ENCODE peak calls at places on chromosome 21, in four cellular contexts. Q, X, Y and A are unnamed samples.

GRCh38 chr21:45151484-45152115 is 77.2 kb downstream of the ADARB1 start:
- DNase-seq in Q (no peak), X (no peak), Y (no peak), A (no peak)

GRCh38 chr21:35658242-35658641 is 402.1 kb downstream of the SETD4 start:
- DNase-seq in Q (no peak), X (no peak), Y (no peak), A (no peak)

GRCh38 chr21:16455526-16455925 is 725.7 kb downstream of the USP25 start:
- DNase-seq in Q (no peak), X (no peak), Y (no peak), A (no peak)

GRCh38 chr21:34351786-34352241 is 12.0 kb upstream of the KCNE2 start:
- DNase-seq in Q (no peak), X (no peak), Y (peak), A (peak)

GRCh38 chr21:45372732-45373355 is 32.1 kb upstream of the COL18A1 start:
- DNase-seq in Q (peak), X (peak), Y (no peak), A (peak)

GRCh38 chr21:34229361-34229760 is 134.4 kb upstream of the KCNE2 start:
- DNase-seq in Q (no peak), X (no peak), Y (no peak), A (no peak)

GRCh38 chr21:46116189-46116845 is 18.4 kb downstream of the COL6A2 start:
- DNase-seq in Q (no peak), X (peak), Y (peak), A (peak)

GRCh38 chr21:40054403-40054802 is 187.2 kb downstream of the PCP4 start:
- DNase-seq in Q (no peak), X (peak), Y (no peak), A (no peak)

GRCh38 chr21:43370091-43370658 is 56.8 kb downstream of the SIK1 start:
- DNase-seq in Q (no peak), X (no peak), Y (no peak), A (no peak)

GRCh38 chr21:24369751-24370150 is 1237.5 kb downstream of the MRPL39 start:
- DNase-seq in Q (no peak), X (no peak), Y (no peak), A (no peak)

GRCh38 chr21:16117851-16118592 is 388.2 kb downstream of the USP25 start:
- DNase-seq in Q (no peak), X (no peak), Y (no peak), A (no peak)

GRCh38 chr21:46295177-46295711 is 9.1 kb downstream of the YBEY start:
- DNase-seq in Q (peak), X (no peak), Y (peak), A (peak)

GRCh38 chr21:28714795-28715464 is 277.7 kb downstream of the LTN1 start:
- DNase-seq in Q (no peak), X (no peak), Y (no peak), A (no peak)

GRCh38 chr21:39313042-39313456 is 383 bp downstream of the BRWD1 start:
- DNase-seq in Q (peak), X (no peak), Y (no peak), A (peak)

GRCh38 chr21:34992736-34993135 is 56.4 kb downstream of the RUNX1 start:
- DNase-seq in Q (peak), X (no peak), Y (no peak), A (no peak)

GRCh38 chr21:36854391-36854790 is 112.1 kb downstream of the HLCS start:
- DNase-seq in Q (no peak), X (no peak), Y (peak), A (no peak)

GRCh38 chr21:46118871-46119564 is 21.1 kb downstream of the COL6A2 start:
- DNase-seq in Q (peak), X (peak), Y (peak), A (peak)

GRCh38 chr21:27201197-27201596 is 234.3 kb upstream of the ADAMTS5 start:
- DNase-seq in Q (no peak), X (no peak), Y (no peak), A (no peak)

DNA sequence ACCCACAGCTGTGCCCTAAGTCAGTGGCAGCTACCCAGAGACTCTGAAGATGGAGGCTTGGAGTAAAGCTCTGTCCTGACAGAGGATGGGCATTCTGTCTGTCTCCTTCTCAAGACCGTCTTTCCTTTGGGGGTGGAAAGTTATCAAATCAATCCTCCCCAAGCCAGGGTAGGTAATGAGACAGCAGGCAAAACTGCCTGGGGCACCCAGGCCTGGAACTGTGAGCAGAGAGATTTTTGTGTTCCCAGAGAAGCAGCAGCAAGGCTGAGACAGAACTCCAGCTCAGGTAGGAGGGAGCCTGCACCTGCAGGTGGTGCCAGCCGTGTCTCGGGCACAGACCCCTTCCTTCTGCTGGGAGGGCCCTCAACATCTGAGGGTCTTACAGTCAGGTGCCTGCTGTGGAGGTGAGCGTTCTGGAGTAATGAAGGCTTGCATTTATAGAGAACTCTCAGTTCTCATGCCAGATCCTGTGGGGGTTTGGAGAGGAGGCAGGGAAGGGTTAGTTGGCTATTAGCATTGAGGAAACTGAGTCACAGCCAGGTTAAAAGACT is 95.6 kb downstream of the RIPK4 start:
- DNase-seq in Q (no peak), X (no peak), Y (no peak), A (no peak)
- H3K4me3 ChIP-seq in Q (no peak), X (no peak), Y (no peak), A (no peak)

GRCh38 chr21:42193131-42193671 is 25.7 kb upstream of the ABCG1 start:
- DNase-seq in Q (no peak), X (no peak), Y (no peak), A (no peak)
- H3K4me3 ChIP-seq in Q (no peak), X (no peak), Y (no peak), A (no peak)

DNA sequence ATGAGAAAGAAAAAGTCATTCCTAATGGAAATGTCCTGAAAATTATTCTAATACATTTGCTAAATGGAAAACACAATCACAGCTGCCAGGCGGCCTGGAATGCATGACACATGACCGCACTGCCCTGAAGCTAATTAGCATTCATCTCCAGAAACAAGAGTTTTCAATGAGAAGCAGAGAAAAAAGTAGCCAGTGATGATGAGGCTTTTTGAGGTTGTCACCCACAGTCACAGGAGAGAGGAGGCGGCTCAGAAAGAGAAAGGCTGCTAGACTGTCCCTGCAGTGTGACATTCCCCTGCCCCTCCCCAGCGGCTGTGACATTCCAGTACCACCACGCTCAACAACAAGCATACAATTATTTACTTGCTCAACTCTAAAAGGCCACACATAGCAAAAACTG is 122.9 kb upstream of the KRTAP19-8 start:
- DNase-seq in Q (no peak), X (no peak), Y (peak), A (no peak)
- H3K4me3 ChIP-seq in Q (no peak), X (no peak), Y (peak), A (no peak)

GRCh38 chr21:33024278-33025103 is 1.2 kb upstream of the OLIG2 start:
- DNase-seq in Q (no peak), X (no peak), Y (peak), A (no peak)

GRCh38 chr21:33026878-33027400 is 1.2 kb downstream of the OLIG2 start:
- DNase-seq in Q (no peak), X (no peak), Y (peak), A (no peak)

GRCh38 chr21:33026299-33026858 is 644 bp downstream of the OLIG2 start:
- DNase-seq in Q (no peak), X (no peak), Y (peak), A (no peak)

GRCh38 chr21:33025106-33025470 is 647 bp upstream of the OLIG2 start:
- DNase-seq in Q (no peak), X (no peak), Y (peak), A (no peak)

GRCh38 chr21:33025471-33026298 is at the start of gene OLIG2:
- DNase-seq in Q (no peak), X (no peak), Y (peak), A (no peak)
- H3K4me3 ChIP-seq in Q (peak), X (no peak), Y (peak), A (no peak)